ENCODE peak calls at places on chromosome 16, in four cellular contexts. H, M, X and S are unnamed samples.

GRCh38 chr16:49440156-49441065 is 66.8 kb downstream of the C16orf78 start:
- DNase-seq in M (no peak), X (no peak), H (peak), S (no peak)

GRCh38 chr16:82917886-82918595 is 291.3 kb downstream of the CDH13 start:
- DNase-seq in X (no peak), H (no peak), M (no peak), S (no peak)

GRCh38 chr16:8887952-8888560 is 5.9 kb downstream of the LITAFD start:
- DNase-seq in H (no peak), X (no peak), M (peak), S (no peak)

GRCh38 chr16:25012525-25012991 is 2.6 kb downstream of the ARHGAP17 start:
- DNase-seq in H (no peak), M (no peak), X (peak), S (peak)

GRCh38 chr16:66869424-66869823 is 10.9 kb upstream of the PDP2 start:
- DNase-seq in M (no peak), H (no peak), X (no peak), S (no peak)

GRCh38 chr16:10646581-10647263 is 48.0 kb downstream of the TEKT5 start:
- DNase-seq in M (no peak), H (no peak), X (no peak), S (no peak)

GRCh38 chr16:56631197-56631596 is 1.3 kb upstream of the MT1M start:
- DNase-seq in H (no peak), X (no peak), M (no peak), S (no peak)

GRCh38 chr16:89290887-89291286 is 73.4 kb downstream of the ZNF778 start:
- DNase-seq in X (no peak), H (no peak), M (no peak), S (no peak)

GRCh38 chr16:56662357-56663354 is 4.9 kb downstream of the MT1F start:
- DNase-seq in M (no peak), H (no peak), X (no peak), S (no peak)

GRCh38 chr16:88737298-88738166 is 31.2 kb downstream of the CTU2 start:
- DNase-seq in X (peak), H (peak), M (no peak), S (peak)

GRCh38 chr16:1152651-1153259 is at the start of gene CACNA1H:
- DNase-seq in X (no peak), M (no peak), H (peak), S (no peak)

GRCh38 chr16:48609453-48610023 is 442 bp downstream of the N4BP1 start:
- DNase-seq in H (peak), X (peak), M (no peak), S (no peak)

GRCh38 chr16:16120382-16121184 is 102.7 kb downstream of the ABCC6 start:
- DNase-seq in M (peak), X (peak), H (no peak), S (no peak)

GRCh38 chr16:22117666-22118065 is 25.3 kb downstream of the VWA3A start:
- DNase-seq in M (no peak), H (no peak), X (no peak), S (no peak)

GRCh38 chr16:79912592-79913310 is 312.2 kb upstream of the MAF start:
- DNase-seq in M (no peak), X (no peak), H (no peak), S (no peak)

GRCh38 chr16:89076159-89076558 is 17.5 kb upstream of the ACSF3 start:
- DNase-seq in H (no peak), X (no peak), M (no peak), S (no peak)

GRCh38 chr16:48232459-48233040 is 11.6 kb upstream of the LONP2 start:
- DNase-seq in H (no peak), M (no peak), X (no peak), S (no peak)

GRCh38 chr16:4690946-4691665 is 2.3 kb upstream of the NUDT16L1 start:
- DNase-seq in M (no peak), H (no peak), X (no peak), S (no peak)

GRCh38 chr16:28935924-28936783 is 4.4 kb downstream of the CD19 start:
- DNase-seq in M (peak), X (peak), H (peak), S (peak)

GRCh38 chr16:3822366-3823045 is 58.0 kb downstream of the CREBBP start:
- DNase-seq in H (no peak), M (no peak), X (peak), S (no peak)

GRCh38 chr16:30075503-30076275 is at the start of gene PPP4C:
- DNase-seq in H (peak), X (peak), M (peak), S (peak)

GRCh38 chr16:25009822-25010221 is 5.3 kb downstream of the ARHGAP17 start:
- DNase-seq in H (no peak), M (no peak), X (peak), S (no peak)

GRCh38 chr16:477758-478157 is 49.8 kb upstream of the CAPN15 start:
- DNase-seq in M (no peak), X (no peak), H (no peak), S (no peak)

GRCh38 chr16:67112591-67113399 is 3.1 kb downstream of the PHAF1 start:
- DNase-seq in M (no peak), X (no peak), H (no peak), S (no peak)

GRCh38 chr16:54936979-54937672 is 6.5 kb downstream of the IRX5 start:
- DNase-seq in M (peak), X (peak), H (peak), S (no peak)

GRCh38 chr16:13621639-13622038 is 298.3 kb upstream of the ERCC4 start:
- DNase-seq in X (no peak), M (no peak), H (no peak), S (no peak)

GRCh38 chr16:67773099-67773498 is 33.3 kb downstream of the RANBP10 start:
- DNase-seq in H (no peak), M (no peak), X (peak), S (no peak)

GRCh38 chr16:80948886-80949502 is 57.7 kb downstream of the CMC2 start:
- DNase-seq in H (peak), X (peak), M (peak), S (no peak)

GRCh38 chr16:22844426-22844825 is 30.5 kb downstream of the HS3ST2 start:
- DNase-seq in X (no peak), H (no peak), M (no peak), S (no peak)

GRCh38 chr16:86515780-86516617 is 5.7 kb downstream of the FOXF1 start:
- DNase-seq in X (peak), M (no peak), H (peak), S (no peak)

GRCh38 chr16:47317465-47318240 is 143.2 kb downstream of the ITFG1 start:
- DNase-seq in H (no peak), M (no peak), X (no peak), S (no peak)

GRCh38 chr16:24005577-24005976 is 169.8 kb downstream of the PRKCB start:
- DNase-seq in H (no peak), X (no peak), M (no peak), S (no peak)